ENCODE peak calls at places on chromosomes 12 and 14, in ten cellular contexts. D is A549, C is NB4, X is suprapubic skin, E is prostate gland, K is gastrocnemius medialis, J is uterus, I is heart left ventricle, L is adrenal gland, H is lower leg skin. O is an unnamed sample.

GRCh38 chr12:89732511-89732910 is 23.9 kb upstream of the ATP2B1 start:
- DNase-seq in J (no peak), D (no peak), I (no peak), E (no peak), L (no peak), K (no peak), C (peak), H (no peak), X (no peak), O (no peak)

GRCh38 chr14:67704484-67705089 is 2.9 kb downstream of the RDH12 start:
- DNase-seq in D (peak), K (no peak), L (peak), H (no peak), J (no peak), C (peak), X (no peak), I (no peak), E (peak), O (no peak)

GRCh38 chr12:89768586-89769482 is 60.2 kb upstream of the ATP2B1 start:
- DNase-seq in L (no peak), C (peak), E (no peak), D (peak), X (no peak), K (no peak), J (no peak), H (no peak), I (no peak), O (no peak)

GRCh38 chr12:126346087-126346486 is 1280.9 kb downstream of the AACS start:
- DNase-seq in E (no peak), I (no peak), L (no peak), J (no peak), C (no peak), X (no peak), K (no peak), D (no peak), H (no peak), O (no peak)

GRCh38 chr14:105495101-105495989 is 4.3 kb downstream of the TEDC1 start:
- DNase-seq in H (no peak), K (peak), L (no peak), I (no peak), X (no peak), D (no peak), E (peak), C (no peak), J (peak), O (no peak)

GRCh38 chr12:49871263-49871561 is 28.3 kb upstream of the BCDIN3D start:
- DNase-seq in L (no peak), H (no peak), X (no peak), D (no peak), C (no peak), I (no peak), K (no peak), E (no peak), J (peak), O (no peak)

GRCh38 chr14:26839481-26839880 is 241.6 kb upstream of the NOVA1 start:
- DNase-seq in J (no peak), I (no peak), H (no peak), D (no peak), E (no peak), C (no peak), L (no peak), X (no peak), K (no peak), O (no peak)

GRCh38 chr12:53770281-53770680 is 18.5 kb upstream of the CISTR start:
- DNase-seq in D (peak), C (no peak), I (no peak), K (no peak), E (no peak), X (no peak), J (no peak), L (no peak), H (no peak), O (no peak)

GRCh38 chr14:85402546-85403162 is 127.3 kb upstream of the FLRT2 start:
- DNase-seq in J (no peak), C (no peak), H (no peak), X (no peak), E (no peak), I (no peak), L (no peak), K (no peak), D (no peak), O (no peak)

GRCh38 chr12:132153501-132154340 is 9.5 kb downstream of the NOC4L start:
- DNase-seq in E (peak), X (peak), I (peak), C (peak), L (peak), H (no peak), D (peak), K (no peak), J (peak), O (no peak)

GRCh38 chr14:94681300-94682060 is 69.3 kb downstream of the SERPINA3 start:
- DNase-seq in C (peak), K (no peak), I (no peak), J (no peak), X (peak), D (peak), H (no peak), L (peak), E (peak), O (no peak)

GRCh38 chr14:81343166-81343565 is 57.0 kb downstream of the STON2 start:
- DNase-seq in D (no peak), J (no peak), L (no peak), E (no peak), C (no peak), H (no peak), K (no peak), X (no peak), I (no peak), O (no peak)

GRCh38 chr12:6116481-6117021 is 7.9 kb downstream of the VWF start:
- DNase-seq in J (no peak), L (peak), K (no peak), H (no peak), D (peak), E (no peak), C (no peak), I (peak), X (peak), O (no peak)

GRCh38 chr14:55577229-55577628 is 2.8 kb upstream of the KTN1 start:
- DNase-seq in K (no peak), E (no peak), D (no peak), I (no peak), X (no peak), C (no peak), J (no peak), H (no peak), L (no peak), O (no peak)

GRCh38 chr14:94769413-94770250 is at the start of gene GSC:
- DNase-seq in D (peak), I (peak), C (peak), X (no peak), E (peak), K (peak), L (no peak), J (peak), H (peak), O (no peak)

GRCh38 chr12:64889434-64890216 is 65.2 kb downstream of the TBC1D30 start:
- DNase-seq in C (no peak), E (peak), H (no peak), X (no peak), D (no peak), K (no peak), J (no peak), L (peak), I (no peak), O (no peak)

GRCh38 chr14:78081245-78081644 is 88.9 kb upstream of the NRXN3 start:
- DNase-seq in J (no peak), E (no peak), X (no peak), C (no peak), D (no peak), L (no peak), H (no peak), K (no peak), I (no peak), O (no peak)

GRCh38 chr12:58346032-58346632 is 404.8 kb downstream of the ATP23 start:
- DNase-seq in H (no peak), L (no peak), X (no peak), J (no peak), K (no peak), C (peak), I (no peak), D (peak), E (no peak), O (no peak)

GRCh38 chr14:90556050-90556477 is 159.2 kb downstream of the CALM1 start:
- DNase-seq in L (peak), E (no peak), C (no peak), I (peak), D (no peak), J (no peak), K (no peak), X (no peak), H (no peak), O (no peak)

GRCh38 chr14:69685217-69685616 is 73.8 kb downstream of the SUSD6 start:
- DNase-seq in I (no peak), L (no peak), C (no peak), J (no peak), X (no peak), K (no peak), H (peak), D (no peak), E (no peak), O (no peak)

GRCh38 chr14:68284333-68284732 is 464.8 kb downstream of the RAD51B start:
- DNase-seq in D (no peak), H (no peak), X (no peak), C (no peak), J (no peak), I (no peak), E (no peak), L (no peak), K (no peak), O (no peak)

GRCh38 chr14:95460647-95461478 is 55.6 kb downstream of the SYNE3 start:
- DNase-seq in I (no peak), K (no peak), E (no peak), C (no peak), X (no peak), L (no peak), D (peak), J (peak), H (no peak), O (no peak)

GRCh38 chr14:89339579-89339978 is 77.5 kb downstream of the FOXN3 start:
- DNase-seq in H (no peak), X (no peak), K (no peak), I (no peak), L (no peak), C (no peak), D (no peak), E (no peak), J (no peak), O (no peak)

DNA sequence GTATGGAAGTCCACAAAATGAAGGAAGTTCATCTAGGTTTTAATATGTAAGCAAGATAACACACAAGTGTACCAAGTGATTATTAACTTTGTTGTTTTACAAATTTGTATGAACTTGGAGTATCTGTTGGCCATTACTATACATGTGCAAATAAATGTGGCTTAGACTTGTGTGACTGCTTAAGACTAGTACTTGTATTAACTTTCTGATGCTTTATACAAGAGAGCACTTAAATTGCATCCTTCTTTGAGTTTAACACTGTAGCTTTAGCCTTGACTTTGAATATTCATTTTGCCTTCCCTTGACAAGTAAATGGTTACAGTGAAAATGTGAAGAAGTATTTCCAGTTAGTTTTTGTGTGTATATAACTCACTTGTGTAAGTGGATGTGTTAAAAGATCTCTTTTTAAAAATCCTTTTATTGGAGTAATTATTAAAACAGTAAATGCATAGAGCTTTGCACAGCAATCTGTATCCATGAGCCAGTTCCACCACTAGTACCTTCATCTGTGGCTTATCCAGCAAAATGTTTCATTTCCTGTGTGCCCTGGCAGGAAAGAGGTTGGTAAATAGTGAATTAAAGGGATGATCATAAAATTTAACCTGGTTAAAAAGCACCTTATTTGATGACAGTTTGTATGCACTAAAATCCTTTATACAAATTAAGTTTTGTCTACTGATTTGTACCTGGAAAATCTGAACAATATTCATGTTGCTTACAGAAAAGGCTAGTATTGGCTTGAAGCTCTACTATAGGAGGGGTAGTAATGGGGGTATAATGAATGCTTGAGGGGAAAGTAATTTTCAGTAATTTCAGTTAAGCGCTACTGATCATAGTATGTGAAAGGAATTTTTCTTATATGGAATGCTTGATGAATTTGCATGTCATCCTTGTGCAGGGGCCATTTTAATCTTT is 8.0 kb downstream of the PNN start:
- DNase-seq in E (no peak), K (no peak), L (no peak), H (no peak), X (no peak), D (no peak), J (no peak), I (no peak), C (no peak), O (no peak)
- TF ChIP-seq POLR2A in E (no peak), K (no peak), L (no peak), H (no peak), X (no peak), D (no peak), J (no peak), I (no peak), C (no peak), O (no peak)

GRCh38 chr12:10701226-10701681 is 21.9 kb downstream of the YBX3 start:
- DNase-seq in X (no peak), H (no peak), E (no peak), I (no peak), C (no peak), J (no peak), L (no peak), K (no peak), D (no peak), O (no peak)
- H3K4me3 ChIP-seq in X (no peak), H (no peak), E (no peak), I (no peak), C (no peak), J (no peak), L (no peak), K (no peak), D (no peak), O (no peak)

DNA sequence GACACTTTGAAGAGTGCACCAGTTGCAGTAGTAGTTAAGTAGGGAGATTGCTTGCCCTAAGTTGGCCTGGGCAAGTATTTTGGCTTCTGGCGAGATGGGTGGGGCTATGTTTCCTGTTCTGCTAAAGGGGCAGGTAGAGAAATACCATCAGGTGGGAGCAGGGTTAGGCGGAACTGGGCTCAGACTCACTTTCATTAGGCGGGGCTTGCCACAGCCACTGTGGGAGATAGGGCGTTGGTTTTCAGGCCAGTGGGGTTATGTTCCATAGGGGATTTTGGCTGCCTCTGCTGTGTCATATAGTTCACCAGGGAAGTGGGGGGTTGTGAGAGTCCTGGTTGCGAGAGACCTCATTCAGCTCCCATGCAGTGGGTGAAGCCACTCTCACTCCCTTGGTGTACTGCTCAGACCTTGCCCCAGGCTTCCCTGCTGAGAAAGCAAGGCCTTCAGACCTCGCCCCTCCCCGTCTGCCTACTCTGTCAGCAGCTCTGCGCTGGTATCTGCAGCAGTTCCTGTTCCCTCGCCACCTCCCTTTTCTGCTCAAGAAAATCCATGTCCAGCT is 43.3 kb downstream of the AEBP2 start:
- DNase-seq in H (peak), X (no peak), D (no peak), C (peak), L (peak), I (no peak), E (no peak), K (peak), J (no peak), O (peak)
- TF ChIP-seq CTCF in H (no peak), X (no peak), D (no peak), C (no peak), L (no peak), I (no peak), E (no peak), K (no peak), J (no peak), O (no peak)

GRCh38 chr12:56632701-56633464 is 2.8 kb upstream of the BAZ2A start:
- DNase-seq in E (no peak), H (no peak), X (no peak), L (no peak), K (no peak), D (no peak), J (no peak), C (peak), I (no peak), O (no peak)

GRCh38 chr12:56629459-56630179 is 507 bp downstream of the BAZ2A start:
- DNase-seq in J (peak), D (peak), C (peak), E (no peak), I (peak), X (no peak), L (peak), H (no peak), K (no peak), O (no peak)

GRCh38 chr12:56631790-56632700 is 1.9 kb upstream of the BAZ2A start:
- DNase-seq in I (peak), J (peak), E (peak), K (peak), X (peak), D (peak), H (peak), C (peak), L (peak), O (no peak)

GRCh38 chr12:56628671-56629458 is 1.3 kb downstream of the BAZ2A start:
- DNase-seq in X (no peak), E (peak), L (peak), K (peak), J (peak), I (peak), H (peak), C (peak), D (peak), O (no peak)

GRCh38 chr12:56630180-56630632 is at the start of gene BAZ2A:
- DNase-seq in E (peak), J (peak), K (peak), D (peak), C (peak), H (peak), L (peak), I (peak), X (peak), O (no peak)
- TF ChIP-seq POLR2A in E (peak), J (peak), K (peak), D (no peak), C (peak), H (no peak), L (no peak), I (no peak), X (no peak), O (no peak)

O was measured in esophagus squamous epithelium.